ENCODE peak calls at places on chromosomes 7 and 10, in eight cellular contexts. U is WERI-Rb-1; X is choroid plexus epithelial cell; Q is dorsolateral prefrontal cortex; Y is astrocyte of the spinal cord; J is psoas muscle; A is fibroblast of pulmonary artery; F is CD8-positive, alpha-beta T cell. L is an unnamed sample.

GRCh38 chr7:135918134-135918533 is 59.0 kb downstream of the MTPN start:
- DNase-seq in A (no peak), F (no peak), Q (no peak), Y (no peak), X (peak), J (no peak), U (no peak), L (no peak)

GRCh38 chr7:16178069-16178468 is 243.3 kb downstream of the CRPPA start:
- DNase-seq in J (no peak), U (no peak), A (no peak), Q (no peak), F (no peak), X (no peak), Y (no peak), L (no peak)

GRCh38 chr7:48938539-48938938 is 14.2 kb downstream of the CDC14C start:
- DNase-seq in U (no peak), J (no peak), F (no peak), Y (peak), Q (no peak), X (peak), A (peak), L (no peak)

GRCh38 chr7:36723951-36724664 is at the start of gene AOAH:
- DNase-seq in Y (no peak), F (peak), J (peak), Q (peak), X (peak), U (no peak), A (no peak), L (no peak)

GRCh38 chr7:152663101-152663740 is 12.7 kb downstream of the XRCC2 start:
- DNase-seq in Y (no peak), F (no peak), X (no peak), A (no peak), U (no peak), Q (no peak), J (no peak), L (peak)

GRCh38 chr10:20995123-20995978 is 98.2 kb upstream of the NEBL start:
- DNase-seq in Q (no peak), U (no peak), A (peak), Y (peak), F (no peak), J (no peak), X (peak), L (no peak)

GRCh38 chr10:59900044-59900727 is 6.2 kb downstream of the CCDC6 start:
- DNase-seq in A (no peak), U (no peak), Y (no peak), J (no peak), X (no peak), Q (no peak), F (no peak), L (no peak)

GRCh38 chr10:122126763-122127659 is 138.0 kb downstream of the TACC2 start:
- DNase-seq in A (peak), J (no peak), Y (peak), F (no peak), U (no peak), X (peak), Q (no peak), L (no peak)

GRCh38 chr7:142856565-142857245 is 1.8 kb downstream of the EPHB6 start:
- DNase-seq in U (no peak), Y (no peak), A (no peak), J (no peak), F (no peak), Q (no peak), X (no peak), L (no peak)

GRCh38 chr7:142857625-142858024 is 2.7 kb downstream of the EPHB6 start:
- DNase-seq in A (no peak), Y (no peak), U (no peak), Q (no peak), F (no peak), J (peak), X (no peak), L (no peak)

GRCh38 chr7:142855401-142855743 is 496 bp downstream of the EPHB6 start:
- DNase-seq in Y (no peak), J (no peak), Q (no peak), X (no peak), F (no peak), A (no peak), U (no peak), L (no peak)

GRCh38 chr7:142854505-142855400 is at the start of gene EPHB6:
- DNase-seq in Q (no peak), X (peak), J (peak), F (peak), A (peak), Y (peak), U (peak), L (no peak)

DNA sequence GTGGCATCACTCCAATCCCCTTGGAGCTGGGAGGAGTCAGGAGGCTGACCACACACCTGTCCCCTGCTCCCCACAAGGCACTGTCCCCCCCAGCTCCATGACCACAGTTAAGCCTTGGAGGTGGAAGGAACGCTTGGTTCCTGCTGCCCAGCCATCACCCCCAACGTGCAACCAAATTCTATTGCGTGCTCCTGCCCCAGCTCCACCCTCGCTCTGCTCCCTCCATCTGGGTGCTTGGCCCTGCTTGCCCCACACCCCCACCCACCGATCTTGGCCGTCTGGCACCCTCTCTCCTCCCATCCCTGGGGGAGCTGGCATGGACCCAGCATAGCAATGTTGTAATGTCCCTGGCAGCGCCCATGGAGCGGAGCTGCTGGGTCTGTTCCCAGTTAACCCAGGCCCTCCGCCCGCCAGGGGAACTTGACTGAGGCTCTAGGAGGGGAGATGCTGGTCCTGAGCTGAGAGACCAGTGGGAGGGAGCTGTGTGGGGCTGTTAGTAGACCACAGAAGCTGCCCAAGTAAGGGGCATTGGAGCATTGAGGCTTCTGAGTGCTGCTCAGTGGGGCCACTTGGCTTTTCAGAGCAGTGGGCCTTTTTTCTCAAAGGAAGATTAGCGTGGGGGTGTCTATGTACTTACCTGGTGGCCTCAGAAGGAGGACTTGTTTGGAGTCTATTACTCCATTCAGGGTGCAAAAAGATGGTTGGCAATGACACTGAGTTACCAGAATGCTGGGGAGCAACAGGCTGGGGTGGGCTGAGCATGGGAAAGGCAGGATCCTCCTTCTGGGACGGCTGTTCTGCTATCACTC is 1.1 kb downstream of the EPHB6 start:
- DNase-seq in X (peak), A (peak), Q (no peak), Y (no peak), F (no peak), J (peak), U (no peak), L (no peak)
- H3K4me3 ChIP-seq in X (no peak), A (peak), Q (peak), Y (peak), F (no peak), J (peak), U (no peak), L (no peak)

GRCh38 chr10:27861781-27862180 is 116.2 kb upstream of the MKX start:
- DNase-seq in F (no peak), A (no peak), Q (no peak), U (no peak), Y (no peak), X (no peak), J (no peak), L (no peak)

GRCh38 chr10:27865221-27865635 is 119.6 kb upstream of the MKX start:
- DNase-seq in U (no peak), Y (peak), X (peak), Q (no peak), F (no peak), A (no peak), J (no peak), L (no peak)
- TF ChIP-seq CTCF in U (no peak), Y (no peak), X (no peak), Q (no peak), F (no peak), A (no peak), J (no peak), L (no peak)

GRCh38 chr10:115638246-115638645 is 545.1 kb downstream of the ATRNL1 start:
- DNase-seq in A (no peak), Y (no peak), J (no peak), U (no peak), X (no peak), Q (no peak), F (no peak), L (no peak)
- H3K4me3 ChIP-seq in A (no peak), Y (no peak), J (no peak), U (no peak), X (no peak), Q (no peak), F (no peak), L (no peak)

DNA sequence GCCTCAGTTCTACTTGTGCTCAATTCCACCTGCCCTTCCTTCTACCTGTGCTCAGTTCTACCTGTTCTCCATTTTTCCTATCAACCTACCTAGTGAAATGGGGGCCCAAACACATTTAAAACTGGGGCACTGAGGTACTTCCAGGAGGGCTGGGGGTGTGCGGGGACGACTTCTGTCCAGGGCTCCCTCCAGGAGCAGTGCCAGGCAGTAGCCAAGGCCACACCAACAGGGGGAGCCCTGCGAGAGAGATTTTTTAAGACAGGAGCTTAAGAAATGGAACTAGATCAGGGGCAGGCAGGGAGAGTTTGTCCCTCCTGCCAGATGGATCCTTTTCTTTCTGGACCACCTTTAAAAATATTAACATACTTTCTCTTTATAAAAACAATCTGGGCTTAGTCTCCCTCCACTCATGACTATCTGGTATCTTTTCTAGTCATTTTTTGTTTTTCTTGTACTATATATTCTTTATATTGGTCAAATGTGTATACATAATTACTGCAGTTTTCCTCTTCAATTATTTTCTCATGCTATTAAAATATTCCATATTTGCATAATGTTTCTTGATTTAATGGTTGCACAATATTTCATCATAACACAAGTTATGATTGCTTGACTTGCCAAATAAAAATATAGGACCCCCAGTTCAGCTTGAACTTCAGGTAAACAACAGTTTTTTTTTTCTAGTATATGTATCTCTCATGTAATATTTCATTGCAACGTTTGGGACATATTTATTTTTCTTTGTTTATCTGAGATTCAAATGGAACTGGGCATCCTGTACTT is 47.3 kb upstream of the INSYN2A start:
- DNase-seq in U (peak), X (peak), A (peak), F (peak), Y (peak), Q (no peak), J (no peak), L (peak)
- TF ChIP-seq CTCF in U (peak), X (peak), A (peak), F (no peak), Y (peak), Q (no peak), J (no peak), L (peak)

GRCh38 chr10:23694446-23694920 is 255.6 kb downstream of the OTUD1 start:
- DNase-seq in X (no peak), A (no peak), J (no peak), F (no peak), Y (peak), Q (no peak), U (peak), L (no peak)

GRCh38 chr10:23695825-23696420 is 257.0 kb downstream of the OTUD1 start:
- DNase-seq in Q (no peak), X (no peak), F (no peak), A (no peak), Y (no peak), J (no peak), U (no peak), L (no peak)

GRCh38 chr10:23693398-23693797 is 254.5 kb downstream of the OTUD1 start:
- DNase-seq in Y (no peak), J (no peak), A (no peak), F (no peak), Q (no peak), U (no peak), X (no peak), L (no peak)

GRCh38 chr10:23694921-23695824 is 256.3 kb downstream of the OTUD1 start:
- DNase-seq in A (no peak), J (no peak), F (no peak), U (peak), Y (no peak), Q (no peak), X (no peak), L (no peak)

DNA sequence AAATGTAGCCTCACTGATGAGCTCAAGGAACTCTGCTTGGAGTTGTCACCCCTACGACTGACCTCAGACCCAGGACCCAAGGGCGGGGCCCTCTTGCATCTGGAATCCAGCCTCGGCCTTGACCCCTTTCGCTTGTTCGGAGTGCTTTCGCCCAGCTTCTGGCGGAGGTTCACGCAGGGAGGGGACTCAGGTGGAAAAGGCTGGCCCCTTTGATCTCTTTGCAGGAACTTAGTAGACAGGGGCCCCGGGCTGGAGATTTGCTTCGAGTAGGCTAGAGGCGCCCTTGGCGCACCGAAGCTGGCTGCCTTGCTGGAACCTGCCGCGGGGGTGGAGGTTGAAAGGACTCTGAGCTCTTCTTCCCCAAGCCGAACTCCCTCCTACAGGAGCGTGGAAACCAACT is 255.0 kb downstream of the OTUD1 start:
- DNase-seq in X (no peak), U (no peak), F (no peak), Q (no peak), Y (no peak), A (no peak), J (no peak), L (no peak)
- H3K4me3 ChIP-seq in X (no peak), U (peak), F (no peak), Q (peak), Y (no peak), A (no peak), J (peak), L (no peak)

DNA sequence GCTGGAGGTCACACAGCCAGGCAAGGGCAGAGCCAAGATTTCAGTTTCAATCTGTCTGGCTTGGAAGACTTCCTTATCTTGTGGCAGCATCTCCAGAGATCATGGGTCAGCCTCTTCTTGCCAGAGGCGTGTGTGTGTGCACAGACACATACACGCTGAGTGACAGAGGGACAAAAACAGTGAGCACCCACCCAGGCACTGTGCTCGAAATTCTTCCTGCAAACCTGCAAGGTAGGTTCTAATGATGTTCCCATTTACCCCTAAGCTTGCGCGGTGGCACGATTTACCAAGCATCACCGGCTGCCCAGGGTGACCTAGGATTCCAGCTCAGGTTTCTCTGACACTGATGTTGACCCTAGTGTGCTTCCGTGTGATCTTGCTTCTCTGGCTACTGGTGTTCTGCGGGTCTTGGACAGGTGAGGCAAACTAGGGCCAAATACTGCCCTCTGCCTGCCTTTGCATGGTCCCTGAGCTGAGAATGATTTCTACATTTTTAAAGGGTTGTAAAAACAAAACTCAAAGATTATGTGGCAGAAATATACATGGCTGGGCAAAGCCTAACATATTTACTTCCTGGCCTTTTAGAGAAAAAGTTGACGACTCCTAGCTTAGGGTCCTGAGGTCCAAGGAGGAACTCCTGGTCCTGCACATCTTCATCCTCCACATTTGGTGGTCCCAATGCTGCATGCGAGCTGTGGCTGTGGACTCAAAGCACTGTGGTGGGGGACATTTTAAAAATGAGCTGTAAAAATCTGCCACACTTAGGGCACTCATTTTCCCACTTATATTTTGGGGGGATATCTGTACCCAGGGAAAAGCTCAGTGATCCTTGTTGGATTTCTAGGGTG is 268.5 kb downstream of the RPS24 start:
- DNase-seq in F (no peak), J (no peak), U (peak), A (no peak), X (peak), Y (no peak), Q (no peak), L (no peak)
- TF ChIP-seq CTCF in F (no peak), J (no peak), U (peak), A (peak), X (peak), Y (peak), Q (no peak), L (peak)

DNA sequence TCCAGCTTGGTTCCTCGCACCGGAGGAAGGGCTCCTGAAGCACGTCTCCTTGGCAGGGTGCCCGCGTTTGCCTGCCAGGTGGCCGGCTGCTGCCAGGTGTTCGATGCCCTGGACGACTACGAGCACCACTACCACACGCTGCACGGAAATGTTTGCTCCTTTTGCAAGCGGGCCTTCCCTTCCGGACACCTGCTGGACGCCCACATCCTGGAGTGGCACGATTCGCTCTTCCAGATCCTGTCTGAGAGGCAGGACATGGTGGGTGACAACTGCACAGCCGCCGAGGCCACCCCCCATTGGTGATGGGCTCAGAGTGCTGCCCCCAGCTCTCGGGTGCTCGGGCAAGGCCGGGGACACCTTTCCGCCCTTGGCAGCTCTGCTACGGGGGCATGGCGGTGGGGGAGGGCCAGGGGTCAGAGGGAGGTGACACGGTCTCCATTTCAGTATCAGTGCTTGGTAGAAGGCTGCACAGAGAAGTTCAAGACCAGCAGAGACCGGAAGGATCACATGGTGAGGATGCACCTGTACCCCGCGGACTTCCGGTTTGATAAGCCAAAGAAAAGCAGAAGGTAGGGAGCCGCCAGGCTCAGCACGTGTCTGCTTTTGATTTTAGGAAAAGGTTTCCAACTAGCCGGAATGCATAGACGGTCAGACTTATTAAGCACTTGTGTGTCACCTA is 1.1 kb downstream of the ZNF511 start:
- DNase-seq in X (no peak), U (no peak), Q (no peak), A (no peak), Y (no peak), F (no peak), J (no peak), L (no peak)
- H3K4me3 ChIP-seq in X (no peak), U (no peak), Q (no peak), A (no peak), Y (no peak), F (peak), J (peak), L (peak)

GRCh38 chr10:105071980-105072379 is 430.9 kb downstream of the SORCS3 start:
- DNase-seq in Y (no peak), Q (no peak), U (no peak), J (no peak), F (no peak), A (no peak), X (no peak), L (no peak)
- TF ChIP-seq CTCF in Y (no peak), Q (no peak), U (no peak), J (no peak), F (no peak), A (no peak), X (no peak), L (no peak)

GRCh38 chr7:79658304-79658703 is 204.8 kb upstream of the MAGI2 start:
- DNase-seq in Q (no peak), U (no peak), F (no peak), A (no peak), J (no peak), X (no peak), Y (no peak), L (no peak)

GRCh38 chr7:79647711-79648110 is 194.2 kb upstream of the MAGI2 start:
- DNase-seq in J (peak), U (no peak), X (no peak), A (no peak), Q (no peak), Y (no peak), F (no peak), L (no peak)

GRCh38 chr7:79653136-79653631 is 199.7 kb upstream of the MAGI2 start:
- DNase-seq in A (no peak), J (no peak), X (no peak), Y (no peak), F (no peak), U (no peak), Q (no peak), L (no peak)

DNA sequence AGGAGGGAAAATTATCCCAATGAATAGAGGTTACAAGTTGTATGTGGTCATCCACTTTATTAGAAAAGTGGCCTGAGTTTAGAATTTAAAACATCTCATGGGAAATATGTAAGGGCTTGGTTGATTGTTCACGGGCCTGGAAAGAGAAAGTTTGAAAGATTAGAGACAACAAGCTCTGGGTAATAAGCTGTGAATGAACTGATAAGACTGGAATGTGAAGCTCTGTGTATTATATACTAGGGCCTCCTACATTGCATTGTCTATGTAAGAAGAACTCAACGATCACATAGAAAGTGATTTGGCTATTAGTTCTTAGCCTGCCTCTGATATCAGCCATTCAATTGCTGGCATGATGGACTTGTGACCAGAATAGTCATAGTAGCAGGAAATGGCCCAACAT is 199.2 kb upstream of the MAGI2 start:
- DNase-seq in F (no peak), A (peak), Y (no peak), J (no peak), Q (no peak), U (no peak), X (peak), L (no peak)
- H3K4me3 ChIP-seq in F (no peak), A (no peak), Y (no peak), J (no peak), Q (no peak), U (no peak), X (no peak), L (no peak)